ENCODE peak calls at places on chromosomes 4 and X, in four cellular contexts. T is ovary, N is kidney, U is HL-60. G is an unnamed sample.

GRCh38 chrX:24298191-24298590 is 15.7 kb downstream of the SUPT20HL2 start:
- DNase-seq in U (no peak), T (no peak), N (no peak), G (no peak)

GRCh38 chrX:368811-369562 is 17.7 kb downstream of the PPP2R3B start:
- DNase-seq in T (no peak), U (no peak), N (peak), G (peak)

GRCh38 chr4:80202190-80202711 is 4.9 kb downstream of the PRDM8 start:
- DNase-seq in U (peak), N (peak), T (peak), G (peak)

GRCh38 chr4:53804719-53805118 is 213.4 kb upstream of the LNX1 start:
- DNase-seq in U (peak), N (no peak), T (no peak), G (no peak)

GRCh38 chr4:152634110-152634760 is 45.6 kb downstream of the TMEM154 start:
- DNase-seq in T (no peak), N (no peak), U (peak), G (peak)

GRCh38 chr4:162163892-162164759 is at the start of gene FSTL5:
- DNase-seq in N (peak), T (peak), U (no peak), G (no peak)

GRCh38 chr4:13641084-13641483 is 13.6 kb upstream of the BOD1L1 start:
- DNase-seq in T (no peak), N (no peak), U (no peak), G (no peak)

GRCh38 chr4:34432706-34433105 is 1811.6 kb downstream of the ARAP2 start:
- DNase-seq in T (no peak), N (no peak), U (no peak), G (no peak)

GRCh38 chr4:37279894-37280592 is 35.5 kb downstream of the NWD2 start:
- DNase-seq in T (no peak), U (no peak), N (no peak), G (no peak)

GRCh38 chr4:29708473-29708872 is 1011.7 kb upstream of the PCDH7 start:
- DNase-seq in U (no peak), T (no peak), N (no peak), G (no peak)

GRCh38 chrX:149504226-149504914 is 736 bp downstream of the IDS start:
- DNase-seq in U (no peak), T (no peak), N (no peak), G (no peak)

GRCh38 chrX:153775631-153776595 is 4.9 kb upstream of the SRPK3 start:
- DNase-seq in T (no peak), U (no peak), N (peak), G (peak)

GRCh38 chr4:39846135-39846534 is 131.6 kb downstream of the PDS5A start:
- DNase-seq in N (no peak), T (no peak), U (no peak), G (no peak)

GRCh38 chrX:40166582-40166981 is 68.8 kb upstream of the BCOR start:
- DNase-seq in N (no peak), U (no peak), T (no peak), G (peak)

GRCh38 chr4:11507920-11508319 is 79.2 kb upstream of the HS3ST1 start:
- DNase-seq in T (no peak), U (no peak), N (no peak), G (no peak)

GRCh38 chr4:48366611-48367010 is 25.3 kb downstream of the SLAIN2 start:
- DNase-seq in T (no peak), N (no peak), U (no peak), G (no peak)

GRCh38 chr4:19748911-19749473 is 502.7 kb upstream of the SLIT2 start:
- DNase-seq in T (no peak), U (no peak), N (peak), G (peak)

GRCh38 chr4:2497931-2498330 is 29.0 kb downstream of the RNF4 start:
- DNase-seq in T (no peak), N (no peak), U (no peak), G (no peak)

GRCh38 chrX:107825698-107826285 is at the start of gene MID2:
- DNase-seq in N (peak), U (no peak), T (peak), G (peak)

GRCh38 chr4:20954541-20954940 is 254.3 kb downstream of the PACRGL start:
- DNase-seq in U (no peak), N (no peak), T (no peak), G (no peak)

GRCh38 chrX:48719958-48720357 is 23.4 kb downstream of the SUV39H1 start:
- DNase-seq in U (no peak), T (no peak), N (no peak), G (no peak)

GRCh38 chrX:110162131-110162530 is 155.8 kb downstream of the AMMECR1 start:
- DNase-seq in N (no peak), T (no peak), U (no peak), G (no peak)

GRCh38 chr4:76535603-76536380 is 100.8 kb downstream of the SHROOM3 start:
- DNase-seq in T (no peak), N (no peak), U (no peak), G (peak)

GRCh38 chrX:136899206-136899605 is 18.7 kb upstream of the RBMX start:
- DNase-seq in T (no peak), U (no peak), N (no peak), G (no peak)
- H3K27ac ChIP-seq in T (no peak), U (no peak), N (no peak), G (no peak)

GRCh38 chr4:15479089-15479912 is 9.6 kb downstream of the CC2D2A start:
- DNase-seq in N (peak), U (peak), T (peak), G (peak)
- TF ChIP-seq CTCF in N (peak), U (peak), T (no peak), G (peak)

GRCh38 chr4:6905501-6905900 is 4.1 kb upstream of the TBC1D14 start:
- DNase-seq in T (no peak), U (no peak), N (no peak), G (no peak)

GRCh38 chr4:6901669-6902317 is 7.8 kb upstream of the TBC1D14 start:
- DNase-seq in N (no peak), T (no peak), U (no peak), G (peak)

GRCh38 chr4:6900956-6901355 is 8.7 kb upstream of the TBC1D14 start:
- DNase-seq in U (no peak), T (no peak), N (no peak), G (peak)

GRCh38 chr4:6900181-6900812 is 9.3 kb upstream of the TBC1D14 start:
- DNase-seq in U (no peak), N (no peak), T (no peak), G (no peak)

DNA sequence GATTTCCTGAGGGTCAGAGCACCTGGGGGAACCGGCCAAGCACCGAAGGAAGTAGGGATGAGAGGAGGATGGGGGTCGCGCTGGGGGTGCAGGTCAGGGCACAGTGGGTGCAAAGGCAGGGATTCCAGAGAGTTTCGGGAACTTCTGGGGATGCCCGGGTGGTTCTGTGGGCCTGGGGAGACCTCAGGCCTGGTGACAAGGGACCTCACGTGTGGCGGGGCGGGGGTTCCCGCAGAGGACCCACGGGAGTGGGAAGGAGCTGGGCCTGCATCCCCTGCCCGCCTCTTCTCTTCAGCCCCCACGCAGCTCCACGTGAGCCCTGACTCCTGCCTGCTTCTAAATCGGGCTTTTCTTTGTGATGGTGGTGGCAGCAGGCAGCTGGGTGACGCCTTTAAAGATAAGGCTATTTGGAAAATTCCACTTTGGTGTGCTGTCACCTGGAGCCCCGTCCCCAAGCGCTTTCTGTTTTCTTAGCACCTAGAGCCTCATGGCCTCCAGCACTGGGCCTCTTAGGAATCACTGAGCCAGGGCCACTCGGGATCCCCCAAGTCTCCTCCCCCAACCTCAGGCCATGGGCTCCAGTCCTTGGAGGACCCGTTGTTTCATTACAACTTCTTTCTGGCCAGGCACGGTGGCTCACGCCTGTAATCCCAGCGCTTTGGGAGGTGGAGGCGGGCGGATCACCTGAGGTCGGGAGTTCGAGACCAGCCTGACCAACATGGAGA is 7.1 kb upstream of the TBC1D14 start:
- DNase-seq in U (no peak), T (no peak), N (no peak), G (no peak)
- H3K27ac ChIP-seq in U (no peak), T (no peak), N (no peak), G (no peak)

GRCh38 chr4:154545689-154546088 is 4.5 kb downstream of the PLRG1 start:
- DNase-seq in U (no peak), T (no peak), N (no peak), G (no peak)
- TF ChIP-seq CTCF in U (no peak), T (no peak), N (no peak), G (peak)

DNA sequence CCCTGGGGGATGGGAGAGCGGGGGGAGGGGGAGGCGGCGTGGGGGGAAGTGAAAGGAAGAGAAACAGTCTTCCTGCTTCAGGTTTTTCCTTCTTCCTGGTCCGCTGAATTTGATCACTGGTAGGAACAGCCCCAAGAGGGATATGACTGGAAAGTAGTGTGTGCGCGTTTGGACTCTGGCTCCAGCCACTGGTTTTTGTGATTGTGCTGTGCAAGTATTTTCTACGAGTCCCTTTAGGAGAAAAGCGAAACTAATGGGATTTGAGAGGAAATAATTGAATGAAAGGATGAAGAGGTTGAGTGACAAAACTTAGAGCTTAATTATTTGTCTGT is 836 bp downstream of the PRRG1 start:
- DNase-seq in U (no peak), T (no peak), N (no peak), G (peak)
- H3K27ac ChIP-seq in U (no peak), T (no peak), N (peak), G (peak)

GRCh38 chr4:64713256-64713840 is 304.1 kb upstream of the TECRL start:
- DNase-seq in U (no peak), T (no peak), N (no peak), G (no peak)
- TF ChIP-seq CTCF in U (peak), T (no peak), N (peak), G (peak)